ENCODE peak calls at places on chromosome 4, in ten cellular contexts. One of them, this sample, is unnamed.

GRCh38 chr4:1855334-1856070 is 454 bp downstream of the LETM1 start:
- DNase-seq in EL: no peak
- DNase-seq in naive thymus-derived CD4-positive, alpha-beta T cell: no peak
- DNase-seq in fibroblast of pulmonary artery: no peak
- DNase-seq in foreskin melanocyte: no peak
- DNase-seq in stimulated activated CD8-positive, alpha-beta memory T cell treated with anti-CD3 and anti-CD28 coated beads, Interleukin-15, amount 100 ng/mL, for 24 hours: no peak
- DNase-seq in mucosa of descending colon: peak; percentile 74
- DNase-seq in T1000: no peak
- DNase-seq in activated naive CD4-positive, alpha-beta T cell treated with anti-CD3 and anti-CD28 coated beads for 36 hours: peak; percentile 20
- DNase-seq in cardiac fibroblast: peak; percentile 14
- DNase-seq in this sample: no peak

GRCh38 chr4:169707958-169708643 is 49.6 kb downstream of the HPF1 start:
- DNase-seq in EL: no peak
- DNase-seq in naive thymus-derived CD4-positive, alpha-beta T cell: no peak
- DNase-seq in fibroblast of pulmonary artery: peak; percentile 67
- DNase-seq in foreskin melanocyte: no peak
- DNase-seq in stimulated activated CD8-positive, alpha-beta memory T cell treated with anti-CD3 and anti-CD28 coated beads, Interleukin-15, amount 100 ng/mL, for 24 hours: no peak
- DNase-seq in mucosa of descending colon: no peak
- DNase-seq in T1000: no peak
- DNase-seq in activated naive CD4-positive, alpha-beta T cell treated with anti-CD3 and anti-CD28 coated beads for 36 hours: no peak
- DNase-seq in cardiac fibroblast: peak; percentile 79
- DNase-seq in this sample: no peak

GRCh38 chr4:98510757-98511517 is 147.5 kb downstream of the TSPAN5 start:
- DNase-seq in EL: peak; percentile 83
- DNase-seq in naive thymus-derived CD4-positive, alpha-beta T cell: no peak
- DNase-seq in fibroblast of pulmonary artery: peak; percentile 83
- DNase-seq in foreskin melanocyte: no peak
- DNase-seq in stimulated activated CD8-positive, alpha-beta memory T cell treated with anti-CD3 and anti-CD28 coated beads, Interleukin-15, amount 100 ng/mL, for 24 hours: no peak
- DNase-seq in mucosa of descending colon: no peak
- DNase-seq in T1000: no peak
- DNase-seq in activated naive CD4-positive, alpha-beta T cell treated with anti-CD3 and anti-CD28 coated beads for 36 hours: peak; percentile 73
- DNase-seq in cardiac fibroblast: peak; percentile 79
- DNase-seq in this sample: peak; percentile 81

GRCh38 chr4:7808752-7809151 is 130.9 kb downstream of the AFAP1 start:
- DNase-seq in EL: peak; percentile 76
- DNase-seq in naive thymus-derived CD4-positive, alpha-beta T cell: no peak
- DNase-seq in fibroblast of pulmonary artery: peak; percentile 88
- DNase-seq in foreskin melanocyte: no peak
- DNase-seq in stimulated activated CD8-positive, alpha-beta memory T cell treated with anti-CD3 and anti-CD28 coated beads, Interleukin-15, amount 100 ng/mL, for 24 hours: no peak
- DNase-seq in mucosa of descending colon: no peak
- DNase-seq in T1000: no peak
- DNase-seq in activated naive CD4-positive, alpha-beta T cell treated with anti-CD3 and anti-CD28 coated beads for 36 hours: no peak
- DNase-seq in cardiac fibroblast: peak; percentile 91
- DNase-seq in this sample: peak; percentile 71

GRCh38 chr4:98476891-98477290 is 181.5 kb downstream of the TSPAN5 start:
- DNase-seq in EL: no peak
- DNase-seq in naive thymus-derived CD4-positive, alpha-beta T cell: no peak
- DNase-seq in fibroblast of pulmonary artery: no peak
- DNase-seq in foreskin melanocyte: no peak
- DNase-seq in stimulated activated CD8-positive, alpha-beta memory T cell treated with anti-CD3 and anti-CD28 coated beads, Interleukin-15, amount 100 ng/mL, for 24 hours: no peak
- DNase-seq in mucosa of descending colon: no peak
- DNase-seq in T1000: no peak
- DNase-seq in activated naive CD4-positive, alpha-beta T cell treated with anti-CD3 and anti-CD28 coated beads for 36 hours: no peak
- DNase-seq in cardiac fibroblast: no peak
- DNase-seq in this sample: no peak

GRCh38 chr4:113958766-113959540 is 20.5 kb downstream of the ARSJ start:
- DNase-seq in EL: peak; percentile 97
- DNase-seq in naive thymus-derived CD4-positive, alpha-beta T cell: no peak
- DNase-seq in fibroblast of pulmonary artery: peak; percentile 91
- DNase-seq in foreskin melanocyte: peak; percentile 84
- DNase-seq in stimulated activated CD8-positive, alpha-beta memory T cell treated with anti-CD3 and anti-CD28 coated beads, Interleukin-15, amount 100 ng/mL, for 24 hours: no peak
- DNase-seq in mucosa of descending colon: no peak
- DNase-seq in T1000: no peak
- DNase-seq in activated naive CD4-positive, alpha-beta T cell treated with anti-CD3 and anti-CD28 coated beads for 36 hours: no peak
- DNase-seq in cardiac fibroblast: peak; percentile 96
- DNase-seq in this sample: peak; percentile 95

GRCh38 chr4:184807261-184807660 is 18.5 kb downstream of the ACSL1 start:
- DNase-seq in EL: no peak
- DNase-seq in naive thymus-derived CD4-positive, alpha-beta T cell: no peak
- DNase-seq in fibroblast of pulmonary artery: no peak
- DNase-seq in foreskin melanocyte: no peak
- DNase-seq in stimulated activated CD8-positive, alpha-beta memory T cell treated with anti-CD3 and anti-CD28 coated beads, Interleukin-15, amount 100 ng/mL, for 24 hours: no peak
- DNase-seq in mucosa of descending colon: no peak
- DNase-seq in T1000: no peak
- DNase-seq in activated naive CD4-positive, alpha-beta T cell treated with anti-CD3 and anti-CD28 coated beads for 36 hours: no peak
- DNase-seq in cardiac fibroblast: no peak
- DNase-seq in this sample: no peak

GRCh38 chr4:624705-625590 is at the start of gene PDE6B:
- DNase-seq in EL: no peak
- DNase-seq in naive thymus-derived CD4-positive, alpha-beta T cell: no peak
- DNase-seq in fibroblast of pulmonary artery: no peak
- DNase-seq in foreskin melanocyte: no peak
- DNase-seq in stimulated activated CD8-positive, alpha-beta memory T cell treated with anti-CD3 and anti-CD28 coated beads, Interleukin-15, amount 100 ng/mL, for 24 hours: no peak
- DNase-seq in mucosa of descending colon: no peak
- DNase-seq in T1000: no peak
- DNase-seq in activated naive CD4-positive, alpha-beta T cell treated with anti-CD3 and anti-CD28 coated beads for 36 hours: no peak
- DNase-seq in cardiac fibroblast: no peak
- DNase-seq in this sample: no peak

GRCh38 chr4:71151054-71151453 is 157.6 kb downstream of the DCK start:
- DNase-seq in EL: no peak
- DNase-seq in naive thymus-derived CD4-positive, alpha-beta T cell: no peak
- DNase-seq in fibroblast of pulmonary artery: no peak
- DNase-seq in foreskin melanocyte: no peak
- DNase-seq in stimulated activated CD8-positive, alpha-beta memory T cell treated with anti-CD3 and anti-CD28 coated beads, Interleukin-15, amount 100 ng/mL, for 24 hours: no peak
- DNase-seq in mucosa of descending colon: no peak
- DNase-seq in T1000: no peak
- DNase-seq in activated naive CD4-positive, alpha-beta T cell treated with anti-CD3 and anti-CD28 coated beads for 36 hours: no peak
- DNase-seq in cardiac fibroblast: peak; percentile 46
- DNase-seq in this sample: peak; percentile 33

GRCh38 chr4:160835789-160836188 is 1328.0 kb downstream of the FSTL5 start:
- DNase-seq in EL: no peak
- DNase-seq in naive thymus-derived CD4-positive, alpha-beta T cell: no peak
- DNase-seq in fibroblast of pulmonary artery: no peak
- DNase-seq in foreskin melanocyte: no peak
- DNase-seq in stimulated activated CD8-positive, alpha-beta memory T cell treated with anti-CD3 and anti-CD28 coated beads, Interleukin-15, amount 100 ng/mL, for 24 hours: no peak
- DNase-seq in mucosa of descending colon: no peak
- DNase-seq in T1000: no peak
- DNase-seq in activated naive CD4-positive, alpha-beta T cell treated with anti-CD3 and anti-CD28 coated beads for 36 hours: no peak
- DNase-seq in cardiac fibroblast: no peak
- DNase-seq in this sample: no peak

GRCh38 chr4:30245140-30245539 is 475.0 kb upstream of the PCDH7 start:
- DNase-seq in EL: no peak
- DNase-seq in naive thymus-derived CD4-positive, alpha-beta T cell: no peak
- DNase-seq in fibroblast of pulmonary artery: no peak
- DNase-seq in foreskin melanocyte: no peak
- DNase-seq in stimulated activated CD8-positive, alpha-beta memory T cell treated with anti-CD3 and anti-CD28 coated beads, Interleukin-15, amount 100 ng/mL, for 24 hours: no peak
- DNase-seq in mucosa of descending colon: no peak
- DNase-seq in T1000: no peak
- DNase-seq in activated naive CD4-positive, alpha-beta T cell treated with anti-CD3 and anti-CD28 coated beads for 36 hours: no peak
- DNase-seq in cardiac fibroblast: no peak
- DNase-seq in this sample: no peak

GRCh38 chr4:147822128-147822527 is 90.2 kb downstream of the ARHGAP10 start:
- DNase-seq in EL: no peak
- DNase-seq in naive thymus-derived CD4-positive, alpha-beta T cell: no peak
- DNase-seq in fibroblast of pulmonary artery: peak; percentile 97
- DNase-seq in foreskin melanocyte: no peak
- DNase-seq in stimulated activated CD8-positive, alpha-beta memory T cell treated with anti-CD3 and anti-CD28 coated beads, Interleukin-15, amount 100 ng/mL, for 24 hours: no peak
- DNase-seq in mucosa of descending colon: no peak
- DNase-seq in T1000: no peak
- DNase-seq in activated naive CD4-positive, alpha-beta T cell treated with anti-CD3 and anti-CD28 coated beads for 36 hours: no peak
- DNase-seq in cardiac fibroblast: peak; percentile 84
- DNase-seq in this sample: no peak

GRCh38 chr4:38957947-38958346 is 74.3 kb downstream of the TMEM156 start:
- DNase-seq in EL: no peak
- DNase-seq in naive thymus-derived CD4-positive, alpha-beta T cell: no peak
- DNase-seq in fibroblast of pulmonary artery: no peak
- DNase-seq in foreskin melanocyte: no peak
- DNase-seq in stimulated activated CD8-positive, alpha-beta memory T cell treated with anti-CD3 and anti-CD28 coated beads, Interleukin-15, amount 100 ng/mL, for 24 hours: no peak
- DNase-seq in mucosa of descending colon: no peak
- DNase-seq in T1000: no peak
- DNase-seq in activated naive CD4-positive, alpha-beta T cell treated with anti-CD3 and anti-CD28 coated beads for 36 hours: no peak
- DNase-seq in cardiac fibroblast: no peak
- DNase-seq in this sample: no peak

GRCh38 chr4:26330186-26330787 is 9.5 kb downstream of the RBPJ start:
- DNase-seq in EL: peak; percentile 63
- DNase-seq in naive thymus-derived CD4-positive, alpha-beta T cell: peak; percentile 20
- DNase-seq in fibroblast of pulmonary artery: peak; percentile 75
- DNase-seq in foreskin melanocyte: peak; percentile 35
- DNase-seq in stimulated activated CD8-positive, alpha-beta memory T cell treated with anti-CD3 and anti-CD28 coated beads, Interleukin-15, amount 100 ng/mL, for 24 hours: no peak
- DNase-seq in mucosa of descending colon: no peak
- DNase-seq in T1000: no peak
- DNase-seq in activated naive CD4-positive, alpha-beta T cell treated with anti-CD3 and anti-CD28 coated beads for 36 hours: no peak
- DNase-seq in cardiac fibroblast: peak; percentile 79
- DNase-seq in this sample: peak; percentile 67

GRCh38 chr4:105551968-105552746 is at the start of gene ARHGEF38:
- DNase-seq in EL: peak; percentile 32
- DNase-seq in naive thymus-derived CD4-positive, alpha-beta T cell: no peak
- DNase-seq in fibroblast of pulmonary artery: no peak
- DNase-seq in foreskin melanocyte: peak; percentile 78
- DNase-seq in stimulated activated CD8-positive, alpha-beta memory T cell treated with anti-CD3 and anti-CD28 coated beads, Interleukin-15, amount 100 ng/mL, for 24 hours: no peak
- DNase-seq in mucosa of descending colon: peak; percentile 80
- DNase-seq in T1000: no peak
- DNase-seq in activated naive CD4-positive, alpha-beta T cell treated with anti-CD3 and anti-CD28 coated beads for 36 hours: no peak
- DNase-seq in cardiac fibroblast: peak; percentile 24
- DNase-seq in this sample: peak; percentile 1

GRCh38 chr4:792729-793108 is 33.2 kb downstream of the CPLX1 start:
- DNase-seq in EL: no peak
- DNase-seq in naive thymus-derived CD4-positive, alpha-beta T cell: peak; percentile 19
- DNase-seq in fibroblast of pulmonary artery: no peak
- DNase-seq in foreskin melanocyte: no peak
- DNase-seq in stimulated activated CD8-positive, alpha-beta memory T cell treated with anti-CD3 and anti-CD28 coated beads, Interleukin-15, amount 100 ng/mL, for 24 hours: no peak
- DNase-seq in mucosa of descending colon: no peak
- DNase-seq in T1000: no peak
- DNase-seq in activated naive CD4-positive, alpha-beta T cell treated with anti-CD3 and anti-CD28 coated beads for 36 hours: peak; percentile 55
- DNase-seq in cardiac fibroblast: no peak
- DNase-seq in this sample: no peak

GRCh38 chr4:54687887-54688841 is 30.4 kb downstream of the KIT start:
- DNase-seq in EL: peak; percentile 29
- DNase-seq in naive thymus-derived CD4-positive, alpha-beta T cell: no peak
- DNase-seq in fibroblast of pulmonary artery: peak; percentile 6
- DNase-seq in foreskin melanocyte: peak; percentile 38
- DNase-seq in stimulated activated CD8-positive, alpha-beta memory T cell treated with anti-CD3 and anti-CD28 coated beads, Interleukin-15, amount 100 ng/mL, for 24 hours: no peak
- DNase-seq in mucosa of descending colon: no peak
- DNase-seq in T1000: peak; percentile 37
- DNase-seq in activated naive CD4-positive, alpha-beta T cell treated with anti-CD3 and anti-CD28 coated beads for 36 hours: no peak
- DNase-seq in cardiac fibroblast: peak; percentile 49
- DNase-seq in this sample: no peak

GRCh38 chr4:304987-305680 is at the start of gene ZNF732:
- DNase-seq in EL: no peak
- DNase-seq in naive thymus-derived CD4-positive, alpha-beta T cell: no peak
- DNase-seq in fibroblast of pulmonary artery: peak; percentile 70
- DNase-seq in foreskin melanocyte: no peak
- DNase-seq in stimulated activated CD8-positive, alpha-beta memory T cell treated with anti-CD3 and anti-CD28 coated beads, Interleukin-15, amount 100 ng/mL, for 24 hours: no peak
- DNase-seq in mucosa of descending colon: no peak
- DNase-seq in T1000: peak; percentile 81
- DNase-seq in activated naive CD4-positive, alpha-beta T cell treated with anti-CD3 and anti-CD28 coated beads for 36 hours: no peak
- DNase-seq in cardiac fibroblast: peak; percentile 81
- DNase-seq in this sample: no peak

GRCh38 chr4:139568206-139568969 is 12.4 kb upstream of the SETD7 start:
- DNase-seq in EL: no peak
- DNase-seq in naive thymus-derived CD4-positive, alpha-beta T cell: no peak
- DNase-seq in fibroblast of pulmonary artery: no peak
- DNase-seq in foreskin melanocyte: no peak
- DNase-seq in stimulated activated CD8-positive, alpha-beta memory T cell treated with anti-CD3 and anti-CD28 coated beads, Interleukin-15, amount 100 ng/mL, for 24 hours: no peak
- DNase-seq in mucosa of descending colon: no peak
- DNase-seq in T1000: no peak
- DNase-seq in activated naive CD4-positive, alpha-beta T cell treated with anti-CD3 and anti-CD28 coated beads for 36 hours: no peak
- DNase-seq in cardiac fibroblast: no peak
- DNase-seq in this sample: no peak

GRCh38 chr4:24210332-24210902 is 320.6 kb upstream of the PPARGC1A start:
- DNase-seq in EL: peak; percentile 87
- DNase-seq in naive thymus-derived CD4-positive, alpha-beta T cell: no peak
- DNase-seq in fibroblast of pulmonary artery: peak; percentile 70
- DNase-seq in foreskin melanocyte: no peak
- DNase-seq in stimulated activated CD8-positive, alpha-beta memory T cell treated with anti-CD3 and anti-CD28 coated beads, Interleukin-15, amount 100 ng/mL, for 24 hours: no peak
- DNase-seq in mucosa of descending colon: peak; percentile 55
- DNase-seq in T1000: peak; percentile 87
- DNase-seq in activated naive CD4-positive, alpha-beta T cell treated with anti-CD3 and anti-CD28 coated beads for 36 hours: no peak
- DNase-seq in cardiac fibroblast: peak; percentile 97
- DNase-seq in this sample: peak; percentile 0

GRCh38 chr4:98976716-98977115 is 18.8 kb upstream of the METAP1 start:
- DNase-seq in EL: peak; percentile 77
- DNase-seq in naive thymus-derived CD4-positive, alpha-beta T cell: no peak
- DNase-seq in fibroblast of pulmonary artery: peak; percentile 70
- DNase-seq in foreskin melanocyte: no peak
- DNase-seq in stimulated activated CD8-positive, alpha-beta memory T cell treated with anti-CD3 and anti-CD28 coated beads, Interleukin-15, amount 100 ng/mL, for 24 hours: no peak
- DNase-seq in mucosa of descending colon: no peak
- DNase-seq in T1000: no peak
- DNase-seq in activated naive CD4-positive, alpha-beta T cell treated with anti-CD3 and anti-CD28 coated beads for 36 hours: no peak
- DNase-seq in cardiac fibroblast: peak; percentile 68
- DNase-seq in this sample: peak; percentile 21

GRCh38 chr4:3442959-3443749 is 1.4 kb downstream of the HGFAC start:
- DNase-seq in EL: peak; percentile 36
- DNase-seq in naive thymus-derived CD4-positive, alpha-beta T cell: peak; percentile 40
- DNase-seq in fibroblast of pulmonary artery: peak; percentile 30
- DNase-seq in foreskin melanocyte: no peak
- DNase-seq in stimulated activated CD8-positive, alpha-beta memory T cell treated with anti-CD3 and anti-CD28 coated beads, Interleukin-15, amount 100 ng/mL, for 24 hours: peak; percentile 72
- DNase-seq in mucosa of descending colon: peak; percentile 52
- DNase-seq in T1000: peak; percentile 33
- DNase-seq in activated naive CD4-positive, alpha-beta T cell treated with anti-CD3 and anti-CD28 coated beads for 36 hours: peak; percentile 71
- DNase-seq in cardiac fibroblast: peak; percentile 31
- DNase-seq in this sample: no peak

GRCh38 chr4:78293348-78293747 is 236.2 kb downstream of the FRAS1 start:
- DNase-seq in EL: peak; percentile 63
- DNase-seq in naive thymus-derived CD4-positive, alpha-beta T cell: no peak
- DNase-seq in fibroblast of pulmonary artery: peak; percentile 33
- DNase-seq in foreskin melanocyte: peak; percentile 54
- DNase-seq in stimulated activated CD8-positive, alpha-beta memory T cell treated with anti-CD3 and anti-CD28 coated beads, Interleukin-15, amount 100 ng/mL, for 24 hours: no peak
- DNase-seq in mucosa of descending colon: no peak
- DNase-seq in T1000: no peak
- DNase-seq in activated naive CD4-positive, alpha-beta T cell treated with anti-CD3 and anti-CD28 coated beads for 36 hours: no peak
- DNase-seq in cardiac fibroblast: peak; percentile 18
- DNase-seq in this sample: peak; percentile 65

GRCh38 chr4:152989554-152989970 is 53.4 kb downstream of the FHDC1 start:
- DNase-seq in EL: no peak
- DNase-seq in naive thymus-derived CD4-positive, alpha-beta T cell: no peak
- DNase-seq in fibroblast of pulmonary artery: no peak
- DNase-seq in foreskin melanocyte: no peak
- DNase-seq in stimulated activated CD8-positive, alpha-beta memory T cell treated with anti-CD3 and anti-CD28 coated beads, Interleukin-15, amount 100 ng/mL, for 24 hours: no peak
- DNase-seq in mucosa of descending colon: peak; percentile 64
- DNase-seq in T1000: no peak
- DNase-seq in activated naive CD4-positive, alpha-beta T cell treated with anti-CD3 and anti-CD28 coated beads for 36 hours: no peak
- DNase-seq in cardiac fibroblast: no peak
- DNase-seq in this sample: no peak

GRCh38 chr4:43242611-43243010 is 350.1 kb downstream of the GRXCR1 start:
- DNase-seq in EL: no peak
- DNase-seq in naive thymus-derived CD4-positive, alpha-beta T cell: no peak
- DNase-seq in fibroblast of pulmonary artery: peak; percentile 64
- DNase-seq in foreskin melanocyte: no peak
- DNase-seq in stimulated activated CD8-positive, alpha-beta memory T cell treated with anti-CD3 and anti-CD28 coated beads, Interleukin-15, amount 100 ng/mL, for 24 hours: no peak
- DNase-seq in mucosa of descending colon: no peak
- DNase-seq in T1000: no peak
- DNase-seq in activated naive CD4-positive, alpha-beta T cell treated with anti-CD3 and anti-CD28 coated beads for 36 hours: no peak
- DNase-seq in cardiac fibroblast: peak; percentile 3
- DNase-seq in this sample: no peak

GRCh38 chr4:82718067-82718935 is 80.3 kb downstream of the SCD5 start:
- DNase-seq in EL: no peak
- DNase-seq in naive thymus-derived CD4-positive, alpha-beta T cell: no peak
- DNase-seq in fibroblast of pulmonary artery: peak; percentile 71
- DNase-seq in foreskin melanocyte: no peak
- DNase-seq in stimulated activated CD8-positive, alpha-beta memory T cell treated with anti-CD3 and anti-CD28 coated beads, Interleukin-15, amount 100 ng/mL, for 24 hours: no peak
- DNase-seq in mucosa of descending colon: no peak
- DNase-seq in T1000: no peak
- DNase-seq in activated naive CD4-positive, alpha-beta T cell treated with anti-CD3 and anti-CD28 coated beads for 36 hours: no peak
- DNase-seq in cardiac fibroblast: peak; percentile 41
- DNase-seq in this sample: no peak

GRCh38 chr4:6680372-6681034 is 13.2 kb upstream of the S100P start:
- DNase-seq in EL: no peak
- DNase-seq in naive thymus-derived CD4-positive, alpha-beta T cell: no peak
- DNase-seq in fibroblast of pulmonary artery: no peak
- DNase-seq in foreskin melanocyte: no peak
- DNase-seq in stimulated activated CD8-positive, alpha-beta memory T cell treated with anti-CD3 and anti-CD28 coated beads, Interleukin-15, amount 100 ng/mL, for 24 hours: no peak
- DNase-seq in mucosa of descending colon: no peak
- DNase-seq in T1000: no peak
- DNase-seq in activated naive CD4-positive, alpha-beta T cell treated with anti-CD3 and anti-CD28 coated beads for 36 hours: no peak
- DNase-seq in cardiac fibroblast: no peak
- DNase-seq in this sample: no peak

GRCh38 chr4:76059750-76060149 is 14.8 kb upstream of the ART3 start:
- DNase-seq in EL: no peak
- DNase-seq in naive thymus-derived CD4-positive, alpha-beta T cell: no peak
- DNase-seq in fibroblast of pulmonary artery: no peak
- DNase-seq in foreskin melanocyte: peak; percentile 35
- DNase-seq in stimulated activated CD8-positive, alpha-beta memory T cell treated with anti-CD3 and anti-CD28 coated beads, Interleukin-15, amount 100 ng/mL, for 24 hours: no peak
- DNase-seq in mucosa of descending colon: no peak
- DNase-seq in T1000: no peak
- DNase-seq in activated naive CD4-positive, alpha-beta T cell treated with anti-CD3 and anti-CD28 coated beads for 36 hours: no peak
- DNase-seq in cardiac fibroblast: peak; percentile 18
- DNase-seq in this sample: no peak

This sample was measured in HFFc6.